ENCODE peak calls at places on chromosomes 1 and 21, in four cellular contexts. J is posterior cingulate gyrus, U is prostate gland, Y is NCI-H2107. O is an unnamed sample.

GRCh38 chr1:175267716-175268416 is 75.3 kb upstream of the KIAA0040 start:
- DNase-seq in J (no peak), Y (no peak), U (no peak), O (no peak)

GRCh38 chr1:36342426-36343185 is 19.2 kb upstream of the EVA1B start:
- DNase-seq in Y (no peak), J (no peak), U (no peak), O (peak)

GRCh38 chr1:115978292-115978941 is 2.1 kb downstream of the SLC22A15 start:
- DNase-seq in Y (no peak), J (no peak), U (no peak), O (no peak)

GRCh38 chr1:185450123-185450788 is 133.2 kb upstream of the IVNS1ABP start:
- DNase-seq in J (no peak), U (no peak), Y (no peak), O (no peak)

GRCh38 chr1:202144510-202145324 is at the start of gene ARL8A:
- DNase-seq in J (peak), Y (peak), U (peak), O (peak)

GRCh38 chr1:159000627-159001026 is 9.1 kb upstream of the IFI16 start:
- DNase-seq in J (no peak), Y (no peak), U (peak), O (peak)

GRCh38 chr1:206493279-206493678 is 14.1 kb upstream of the RASSF5 start:
- DNase-seq in U (no peak), J (no peak), Y (no peak), O (no peak)

GRCh38 chr1:65084068-65084467 is 63.9 kb upstream of the AK4 start:
- DNase-seq in J (no peak), Y (no peak), U (no peak), O (no peak)

GRCh38 chr1:153985341-153985912 is 712 bp downstream of the RAB13 start:
- DNase-seq in U (no peak), Y (no peak), J (no peak), O (no peak)

GRCh38 chr1:51264470-51264869 is 28.4 kb downstream of the RNF11 start:
- DNase-seq in U (no peak), J (no peak), Y (no peak), O (no peak)

GRCh38 chr21:41246808-41247207 is 69.8 kb upstream of the FAM3B start:
- DNase-seq in Y (no peak), U (no peak), J (no peak), O (no peak)

GRCh38 chr1:184222561-184223157 is 164.2 kb upstream of the C1orf21 start:
- DNase-seq in U (peak), Y (peak), J (peak), O (peak)

GRCh38 chr1:218495931-218496330 is 150.8 kb downstream of the TGFB2 start:
- DNase-seq in U (no peak), J (no peak), Y (no peak), O (no peak)

GRCh38 chr21:44065428-44065827 is 41.8 kb upstream of the PWP2 start:
- DNase-seq in J (no peak), Y (no peak), U (no peak), O (no peak)

GRCh38 chr1:80158771-80159170 is 1152.2 kb upstream of the ADGRL4 start:
- DNase-seq in U (no peak), Y (no peak), J (no peak), O (no peak)

GRCh38 chr1:111222308-111223125 is 5.0 kb upstream of the CHI3L2 start:
- DNase-seq in Y (peak), U (peak), J (no peak), O (peak)

GRCh38 chr1:10888289-10888688 is 91.8 kb upstream of the CASZ1 start:
- DNase-seq in Y (no peak), U (no peak), J (no peak), O (no peak)

GRCh38 chr1:222654849-222655248 is 37.0 kb downstream of the MIA3 start:
- DNase-seq in J (no peak), U (no peak), Y (no peak), O (no peak)

GRCh38 chr1:116553386-116554115 is 17.3 kb downstream of the CD58 start:
- DNase-seq in Y (no peak), J (no peak), U (no peak), O (no peak)

GRCh38 chr1:44267438-44267837 is 54.2 kb downstream of the DMAP1 start:
- DNase-seq in Y (no peak), U (peak), J (no peak), O (no peak)

GRCh38 chr1:224922404-224923164 is 6.9 kb upstream of the DNAH14 start:
- DNase-seq in J (no peak), Y (peak), U (no peak), O (peak)

GRCh38 chr1:67590329-67590728 is 94.7 kb upstream of the GADD45A start:
- DNase-seq in Y (no peak), U (no peak), J (no peak), O (no peak)

GRCh38 chr1:205928256-205928655 is 15.0 kb downstream of the SLC26A9 start:
- DNase-seq in U (no peak), J (peak), Y (no peak), O (no peak)

O was measured in NCI-H460.